ENCODE peak calls at places on chromosome 11, in nine cellular contexts. G is activated CD8-positive, alpha-beta memory T cell treated with anti-CD3 and anti-CD28 coated beads, Interleukin-2, amount 50 U/mL, for 48 hours; B is stomach; A is nucleus accumbens; Y is naive thymus-derived CD8-positive, alpha-beta T cell; T is spleen; L is amygdala; R is NCI-H524 treated with DMSO at 0.1 percent for 48 hours; J is EH. X is an unnamed sample.

GRCh38 chr11:119300198-119300964 is 16.5 kb downstream of the MCAM start:
- DNase-seq in R (no peak), G (no peak), Y (no peak), J (no peak), A (no peak), L (no peak), T (no peak), B (no peak), X (no peak)

GRCh38 chr11:111194789-111195188 is 50.7 kb upstream of the POU2AF2 start:
- DNase-seq in T (no peak), J (no peak), L (no peak), Y (no peak), A (no peak), B (no peak), G (no peak), R (peak), X (no peak)

GRCh38 chr11:8230178-8230859 is 33.4 kb downstream of the LMO1 start:
- DNase-seq in T (peak), G (no peak), Y (no peak), L (no peak), B (no peak), R (no peak), A (no peak), J (no peak), X (no peak)

GRCh38 chr11:99098751-99099150 is 78.0 kb downstream of the CNTN5 start:
- DNase-seq in L (no peak), G (no peak), A (no peak), J (no peak), T (no peak), B (no peak), R (peak), Y (no peak), X (no peak)

GRCh38 chr11:1536065-1536843 is 35.8 kb downstream of the DUSP8 start:
- DNase-seq in R (no peak), Y (no peak), L (no peak), G (no peak), J (no peak), T (no peak), B (no peak), A (no peak), X (no peak)

GRCh38 chr11:76690736-76691135 is 20.2 kb upstream of the LRRC32 start:
- DNase-seq in R (no peak), B (no peak), J (peak), A (no peak), L (no peak), Y (no peak), T (no peak), G (no peak), X (no peak)

GRCh38 chr11:17352925-17353227 is 1.3 kb downstream of the NCR3LG1 start:
- DNase-seq in L (no peak), A (no peak), T (peak), Y (no peak), G (peak), R (no peak), B (peak), J (peak), X (peak)

GRCh38 chr11:76119779-76120178 is 86.5 kb downstream of the WNT11 start:
- DNase-seq in R (no peak), A (no peak), T (no peak), L (no peak), J (no peak), B (no peak), Y (no peak), G (no peak), X (no peak)

GRCh38 chr11:27807594-27807993 is 107.3 kb upstream of the BDNF start:
- DNase-seq in B (no peak), G (no peak), J (peak), Y (no peak), T (no peak), R (no peak), L (no peak), A (no peak), X (no peak)

GRCh38 chr11:83349371-83349770 is 63.2 kb upstream of the CCDC90B start:
- DNase-seq in B (no peak), Y (no peak), J (no peak), L (no peak), T (no peak), A (no peak), G (no peak), R (peak), X (no peak)

GRCh38 chr11:34905666-34906065 is 10.5 kb downstream of the APIP start:
- DNase-seq in L (no peak), R (no peak), Y (no peak), A (no peak), J (no peak), G (no peak), T (no peak), B (no peak), X (no peak)

GRCh38 chr11:13760115-13760514 is 91.6 kb downstream of the FAR1 start:
- DNase-seq in G (no peak), L (no peak), T (no peak), R (no peak), Y (no peak), A (no peak), B (no peak), J (no peak), X (no peak)

GRCh38 chr11:107665016-107665415 is 46.8 kb downstream of the SLN start:
- DNase-seq in J (no peak), T (no peak), R (no peak), L (peak), B (no peak), Y (no peak), A (no peak), G (no peak), X (no peak)

GRCh38 chr11:70677232-70677916 is 279.0 kb downstream of the CTTN start:
- DNase-seq in G (no peak), Y (no peak), J (no peak), R (no peak), L (no peak), B (no peak), T (peak), A (no peak), X (no peak)